ENCODE peak calls at places on chromosomes 5 and 9, in seven cellular contexts. H is GM18507; V is Caki2; F is activated CD8-positive, alpha-beta T cell treated with anti-CD3 and anti-CD28 coated beads for 36 hours; D is activated CD4-positive, CD25-positive, alpha-beta regulatory T cell; K is activated CD8-positive, alpha-beta memory T cell treated with anti-CD3 and anti-CD28 coated beads for 48 hours; X is memory B cell. G is an unnamed sample.
A peak's percentile ranks its signal among the peaks of the same experiment; 100 is the strongest.

GRCh38 chr9:69029535-69029934 is 6.0 kb upstream of the FXN start:
- DNase-seq in H (no peak), X (no peak), K (no peak), D (no peak), F (no peak), V (no peak), G (no peak)

GRCh38 chr9:114008667-114009410 is 69.3 kb downstream of the AMBP start:
- DNase-seq in X (no peak), K (no peak), V (no peak), H (no peak), F (no peak), D (no peak), G (no peak)

GRCh38 chr5:27594141-27594540 is 555.8 kb upstream of the CDH9 start:
- DNase-seq in F (no peak), H (no peak), D (no peak), V (no peak), X (no peak), K (no peak), G (peak; percentile 12)

GRCh38 chr9:76603448-76603895 is 144.5 kb downstream of the GCNT1 start:
- DNase-seq in H (no peak), X (no peak), V (no peak), D (no peak), F (peak; percentile 34), K (no peak), G (no peak)

GRCh38 chr9:108445431-108446018 is 410.3 kb downstream of the ACTL7B start:
- DNase-seq in F (no peak), D (no peak), V (no peak), K (no peak), X (no peak), H (no peak), G (no peak)

GRCh38 chr5:16741007-16741406 is 124.2 kb upstream of the RETREG1 start:
- DNase-seq in D (no peak), H (no peak), X (no peak), V (no peak), F (no peak), K (no peak), G (no peak)

GRCh38 chr5:151363673-151364072 is 16.3 kb upstream of the SLC36A2 start:
- DNase-seq in F (no peak), D (no peak), K (no peak), V (no peak), X (no peak), H (no peak), G (no peak)

GRCh38 chr5:76544268-76544926 is 78.8 kb downstream of the F2RL2 start:
- DNase-seq in K (no peak), V (peak; percentile 27), D (no peak), H (no peak), X (no peak), F (peak; percentile 75), G (no peak)

GRCh38 chr5:119583684-119584083 is 45.7 kb upstream of the FAM170A start:
- DNase-seq in D (no peak), X (no peak), V (no peak), K (no peak), H (no peak), F (no peak), G (no peak)

GRCh38 chr9:346114-346513 is 131.4 kb downstream of the DOCK8 start:
- DNase-seq in F (no peak), V (no peak), X (no peak), H (no peak), D (no peak), K (no peak), G (no peak)

GRCh38 chr5:162888268-162888667 is 549.1 kb upstream of the CCNG1 start:
- DNase-seq in F (no peak), D (no peak), H (no peak), V (peak; percentile 55), K (no peak), X (no peak), G (no peak)

GRCh38 chr5:158881076-158881880 is 218.4 kb downstream of the EBF1 start:
- DNase-seq in V (no peak), F (no peak), K (no peak), H (no peak), X (no peak), D (no peak), G (no peak)

GRCh38 chr9:37618817-37619216 is 26.4 kb upstream of the TOMM5 start:
- DNase-seq in X (no peak), H (no peak), V (no peak), D (no peak), F (no peak), K (no peak), G (no peak)

GRCh38 chr5:180832638-180833068 is 28.4 kb downstream of the ZFP62 start:
- DNase-seq in V (no peak), H (peak; percentile 15), K (no peak), X (peak; percentile 53), D (no peak), F (peak; percentile 63), G (no peak)

GRCh38 chr9:34127035-34127948 is 794 bp upstream of the DCAF12 start:
- DNase-seq in V (no peak), H (no peak), X (no peak), K (no peak), D (no peak), F (no peak), G (no peak)

GRCh38 chr5:152987156-152987555 is 503.3 kb upstream of the GRIA1 start:
- DNase-seq in K (no peak), D (no peak), V (no peak), F (no peak), X (no peak), H (no peak), G (no peak)

GRCh38 chr5:72451771-72452505 is 55.3 kb downstream of the ZNF366 start:
- DNase-seq in X (peak; percentile 21), H (peak; percentile 52), V (no peak), K (no peak), D (no peak), F (no peak), G (peak; percentile 12)

GRCh38 chr5:180133551-180133950 is 62.0 kb upstream of the RNF130 start:
- DNase-seq in H (no peak), D (no peak), K (no peak), X (no peak), F (no peak), V (no peak), G (no peak)

GRCh38 chr9:115393976-115394775 is 276.2 kb upstream of the TNC start:
- DNase-seq in H (no peak), V (no peak), F (no peak), K (no peak), D (no peak), X (no peak), G (no peak)

GRCh38 chr5:102115736-102116135 is 180.3 kb downstream of the SLCO4C1 start:
- DNase-seq in K (no peak), F (no peak), V (no peak), D (no peak), X (no peak), H (no peak), G (no peak)

GRCh38 chr9:25543806-25544205 is 134.4 kb downstream of the TUSC1 start:
- DNase-seq in F (no peak), H (no peak), X (no peak), V (no peak), K (no peak), D (no peak), G (no peak)

GRCh38 chr9:77901038-77901437 is 130.6 kb downstream of the GNAQ start:
- DNase-seq in K (no peak), H (no peak), D (no peak), X (no peak), V (no peak), F (no peak), G (no peak)

GRCh38 chr9:104905931-104906330 is 22.0 kb downstream of the ABCA1 start:
- DNase-seq in V (no peak), D (no peak), X (no peak), H (no peak), F (no peak), K (no peak), G (no peak)

GRCh38 chr9:35882996-35883395 is 12.8 kb upstream of the OR13J1 start:
- DNase-seq in V (no peak), F (no peak), D (no peak), X (no peak), K (no peak), H (no peak), G (no peak)

GRCh38 chr5:120735076-120735475 is 271.0 kb downstream of the PRR16 start:
- DNase-seq in X (no peak), D (no peak), K (no peak), F (no peak), H (no peak), V (no peak), G (no peak)

GRCh38 chr9:92656537-92656925 is 13.4 kb downstream of the IPPK start:
- DNase-seq in X (no peak), V (no peak), F (no peak), H (no peak), D (no peak), K (no peak), G (no peak)

GRCh38 chr5:180137401-180138213 is 66.0 kb upstream of the RNF130 start:
- DNase-seq in X (no peak), F (no peak), H (no peak), V (no peak), K (no peak), D (no peak), G (no peak)

GRCh38 chr9:114804504-114804903 is 1.3 kb downstream of the TNFSF15 start:
- DNase-seq in D (no peak), H (no peak), V (no peak), X (no peak), K (no peak), F (no peak), G (no peak)

GRCh38 chr9:37986001-37986400 is 82.1 kb upstream of the SLC25A51 start:
- DNase-seq in V (no peak), H (no peak), F (no peak), X (no peak), K (no peak), D (no peak), G (no peak)